ENCODE peak calls at places on chromosomes 13 and 19, in four cellular contexts. F, Y, I and B are unnamed samples.

GRCh38 chr19:1169921-1170885 is 3.9 kb downstream of the SBNO2 start:
- DNase-seq in Y (peak), I (no peak), F (no peak), B (no peak)

GRCh38 chr13:59776924-59777690 is 386.6 kb downstream of the DIAPH3 start:
- DNase-seq in F (no peak), I (no peak), Y (no peak), B (no peak)

GRCh38 chr13:61777281-61777680 is 361.6 kb upstream of the PCDH20 start:
- DNase-seq in Y (no peak), I (no peak), F (no peak), B (no peak)

GRCh38 chr13:29914591-29914990 is 64.2 kb upstream of the UBL3 start:
- DNase-seq in I (no peak), Y (no peak), F (no peak), B (no peak)

GRCh38 chr19:55452381-55453325 is 8.8 kb downstream of the ISOC2 start:
- DNase-seq in Y (peak), F (peak), I (peak), B (peak)

GRCh38 chr19:17617807-17618192 is 62.4 kb downstream of the COLGALT1 start:
- DNase-seq in I (no peak), F (no peak), Y (no peak), B (no peak)

GRCh38 chr19:741506-742131 is 9.3 kb upstream of the MISP start:
- DNase-seq in Y (peak), I (peak), F (peak), B (peak)

GRCh38 chr19:45676851-45677263 is 8.8 kb downstream of the GIPR start:
- DNase-seq in F (no peak), Y (no peak), I (no peak), B (no peak)

GRCh38 chr13:49869514-49869913 is 66.6 kb downstream of the SPRYD7 start:
- DNase-seq in I (peak), Y (peak), F (peak), B (peak)

GRCh38 chr19:44499559-44499958 is 763 bp downstream of the ZNF180 start:
- DNase-seq in I (peak), Y (peak), F (no peak), B (no peak)

GRCh38 chr13:89969996-89970709 is 1377.3 kb upstream of the MIR17HG start:
- DNase-seq in F (no peak), I (no peak), Y (no peak), B (no peak)

GRCh38 chr13:106383791-106384190 is 151.7 kb downstream of the EFNB2 start:
- DNase-seq in Y (no peak), F (no peak), I (no peak), B (no peak)

GRCh38 chr13:95573226-95573625 is 20.7 kb downstream of the CLDN10 start:
- DNase-seq in F (no peak), I (no peak), Y (no peak), B (no peak)

GRCh38 chr19:18194208-18194530 is 1.2 kb downstream of the MPV17L2 start:
- DNase-seq in Y (no peak), F (no peak), I (no peak), B (no peak)

GRCh38 chr13:34340534-34340933 is 522.6 kb downstream of the RFC3 start:
- DNase-seq in I (no peak), Y (no peak), F (no peak), B (no peak)

GRCh38 chr19:53977991-53978731 is 13.3 kb upstream of the CACNG6 start:
- DNase-seq in I (peak), F (no peak), Y (peak), B (peak)

GRCh38 chr19:35347171-35347929 is at the start of gene FFAR1:
- DNase-seq in I (peak), F (no peak), Y (no peak), B (no peak)

GRCh38 chr13:27641711-27642502 is 20.2 kb downstream of the POLR1D start:
- DNase-seq in Y (no peak), I (no peak), F (peak), B (no peak)

GRCh38 chr13:110131424-110131823 is 175.5 kb downstream of the COL4A1 start:
- DNase-seq in I (no peak), F (no peak), Y (no peak), B (no peak)

GRCh38 chr19:33260628-33261418 is 35.2 kb upstream of the SLC7A10 start:
- DNase-seq in F (no peak), Y (no peak), I (no peak), B (no peak)

GRCh38 chr19:54696117-54696548 is 28.1 kb upstream of the KIR3DL3 start:
- DNase-seq in Y (no peak), I (peak), F (no peak), B (no peak)

GRCh38 chr13:66967825-66968597 is 262.1 kb downstream of the PCDH9 start:
- DNase-seq in Y (no peak), F (no peak), I (no peak), B (no peak)

GRCh38 chr13:37295046-37295445 is 189.6 kb upstream of the CSNK1A1L start:
- DNase-seq in I (no peak), Y (no peak), F (no peak), B (no peak)

GRCh38 chr19:41699231-41699967 is 9.0 kb upstream of the CEACAM5 start:
- DNase-seq in Y (no peak), F (no peak), I (no peak), B (no peak)

GRCh38 chr19:17248011-17248776 is 2.5 kb upstream of the NR2F6 start:
- DNase-seq in I (peak), F (peak), Y (peak), B (no peak)

GRCh38 chr13:23458972-23459371 is 25.5 kb upstream of the SACS start:
- DNase-seq in Y (no peak), I (no peak), F (no peak), B (no peak)

GRCh38 chr13:110616103-110617101 is 1.1 kb downstream of the NAXD start:
- DNase-seq in F (peak), Y (peak), I (peak), B (no peak)

GRCh38 chr13:109941951-109942350 is 155.6 kb upstream of the IRS2 start:
- DNase-seq in F (no peak), I (no peak), Y (no peak), B (no peak)

GRCh38 chr13:108214511-108215383 is 589 bp downstream of the LIG4 start:
- DNase-seq in Y (peak), F (no peak), I (no peak), B (no peak)

GRCh38 chr19:35207391-35207871 is 21.1 kb downstream of the FAM187B start:
- DNase-seq in F (no peak), Y (no peak), I (no peak), B (no peak)

GRCh38 chr19:10268077-10268476 is 2.8 kb upstream of the ICAM1 start:
- DNase-seq in I (no peak), F (no peak), Y (no peak), B (no peak)

GRCh38 chr19:18633321-18633720 is 3.5 kb upstream of the KLHL26 start:
- DNase-seq in I (no peak), F (no peak), Y (no peak), B (no peak)

GRCh38 chr13:106099765-106100164 is 435.7 kb downstream of the EFNB2 start:
- DNase-seq in I (no peak), Y (no peak), F (no peak), B (no peak)

GRCh38 chr19:34402074-34402600 is 2.1 kb upstream of the PDCD2L start:
- DNase-seq in I (no peak), F (peak), Y (no peak), B (no peak)

GRCh38 chr19:35048911-35049411 is 7.4 kb downstream of the HPN start:
- DNase-seq in Y (no peak), F (no peak), I (no peak), B (no peak)

GRCh38 chr19:41269055-41269454 is 4.9 kb downstream of the HNRNPUL1 start:
- DNase-seq in I (no peak), F (no peak), Y (no peak), B (no peak)

GRCh38 chr13:36822786-36823185 is 3.8 kb downstream of the RFXAP start:
- DNase-seq in I (no peak), F (no peak), Y (no peak), B (no peak)

GRCh38 chr13:97640236-97640635 is 206.3 kb downstream of the RAP2A start:
- DNase-seq in I (no peak), F (no peak), Y (no peak), B (no peak)

GRCh38 chr19:19382118-19382517 is 23.4 kb upstream of the GATAD2A start:
- DNase-seq in Y (no peak), F (no peak), I (peak), B (no peak)

GRCh38 chr13:31477961-31478360 is 261.4 kb upstream of the RXFP2 start:
- DNase-seq in F (no peak), Y (no peak), I (no peak), B (no peak)

GRCh38 chr13:31476266-31476665 is 263.1 kb upstream of the RXFP2 start:
- DNase-seq in Y (no peak), F (no peak), I (no peak), B (no peak)

GRCh38 chr13:31476753-31477152 is 262.6 kb upstream of the RXFP2 start:
- DNase-seq in F (no peak), I (no peak), Y (no peak), B (peak)
- TF ChIP-seq ELF4 in F (no peak), I (no peak), Y (no peak), B (no peak)

DNA sequence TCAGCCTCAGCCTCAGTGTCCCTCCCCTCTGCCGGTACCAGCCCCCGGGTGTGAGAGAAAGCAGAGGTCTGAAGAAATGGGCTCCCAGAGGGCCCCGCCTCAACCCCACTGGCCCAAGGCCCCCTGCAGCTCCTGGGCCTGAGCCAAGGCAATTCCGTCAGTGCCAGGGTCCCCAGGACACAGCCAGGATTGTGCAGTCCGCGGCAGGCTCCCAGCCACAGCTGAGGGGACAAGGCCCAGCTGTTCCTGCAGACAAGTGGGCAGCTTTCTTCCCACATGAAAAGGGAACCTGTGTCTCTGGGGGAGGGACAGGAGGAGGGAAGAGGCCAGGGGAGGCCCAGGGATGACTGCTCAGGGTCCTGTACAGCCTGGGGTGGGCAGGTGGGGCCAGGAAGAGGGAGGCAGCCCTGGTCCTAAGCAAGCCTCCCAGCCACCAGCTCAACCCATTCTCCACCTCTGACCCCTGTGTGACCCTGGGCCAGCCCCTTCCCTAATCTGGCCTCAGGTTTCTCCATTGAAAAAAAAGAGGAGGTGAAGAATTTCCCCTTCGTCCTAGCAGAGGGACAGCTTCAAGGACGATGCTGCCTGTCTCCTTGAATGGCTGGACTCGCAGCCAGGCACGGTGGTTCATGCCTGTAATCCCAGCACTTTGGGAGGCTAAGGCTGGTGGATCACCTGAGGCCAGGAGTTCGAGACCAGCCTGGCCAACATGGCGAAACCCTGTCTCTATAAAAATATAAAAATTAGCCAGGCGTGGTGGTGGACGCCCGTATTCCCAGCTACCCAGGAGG is 20.6 kb upstream of the VSTM2B start:
- DNase-seq in Y (no peak), F (no peak), I (no peak), B (no peak)
- TF ChIP-seq ELF4 in Y (no peak), F (no peak), I (no peak), B (no peak)

DNA sequence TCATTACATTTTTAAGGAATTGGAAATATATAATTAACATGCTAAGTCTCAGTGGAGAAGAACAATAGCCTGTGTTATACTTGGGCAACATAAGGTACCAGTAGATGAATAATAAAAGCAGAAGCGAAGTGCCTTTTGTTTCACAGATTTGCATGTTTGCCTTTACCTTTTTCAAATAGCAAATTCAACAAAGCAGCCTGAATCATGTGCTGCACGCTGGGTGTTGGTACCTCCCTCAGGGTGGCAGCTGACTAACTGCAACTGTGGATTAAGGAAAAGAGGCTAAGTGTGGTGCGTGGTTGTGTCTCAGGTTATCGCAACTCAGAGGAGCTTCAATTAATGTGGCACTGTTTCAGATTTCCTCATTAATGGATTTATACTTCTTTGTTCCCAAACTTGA is 189.0 kb downstream of the LMO7 start:
- DNase-seq in I (no peak), F (no peak), Y (no peak), B (no peak)
- TF ChIP-seq ELF4 in I (no peak), F (no peak), Y (no peak), B (no peak)

GRCh38 chr13:20351279-20352022 is 119.3 kb upstream of the GJB6 start:
- DNase-seq in Y (no peak), I (no peak), F (no peak), B (no peak)
- TF ChIP-seq ELF4 in Y (no peak), I (no peak), F (no peak), B (no peak)